ENCODE peak calls at places on chromosomes 2 and 18, in six cellular contexts. J is GM23248, M is GM23338, Z is PC-3, Q is MM.1S, T is neural progenitor cell. B is an unnamed sample.

GRCh38 chr2:10477443-10478297 is 29.5 kb upstream of the ODC1 start:
- DNase-seq in J (no peak), M (no peak), Z (no peak), Q (no peak), T (peak), B (no peak)

GRCh38 chr2:227206406-227206805 is 42.0 kb downstream of the COL4A3 start:
- DNase-seq in J (no peak), M (peak), Z (no peak), Q (no peak), T (no peak), B (no peak)

GRCh38 chr2:219448776-219449476 is 14.3 kb downstream of the SPEG start:
- DNase-seq in J (no peak), M (peak), Z (no peak), Q (no peak), T (peak), B (no peak)

GRCh38 chr2:201257941-201258665 is 2.2 kb upstream of the CASP8 start:
- DNase-seq in J (peak), M (peak), Z (peak), Q (peak), T (no peak), B (peak)

GRCh38 chr18:22486667-22487066 is 69.0 kb upstream of the CTAGE1 start:
- DNase-seq in J (no peak), M (no peak), Z (no peak), Q (no peak), T (no peak), B (no peak)

GRCh38 chr2:46388873-46389272 is 90.5 kb upstream of the TMEM247 start:
- DNase-seq in J (no peak), M (no peak), Z (no peak), Q (no peak), T (no peak), B (no peak)

GRCh38 chr18:35303610-35304009 is 13.6 kb upstream of the ZSCAN30 start:
- DNase-seq in J (no peak), M (no peak), Z (no peak), Q (no peak), T (no peak), B (no peak)

GRCh38 chr2:49988301-49988700 is 834.0 kb upstream of the FSHR start:
- DNase-seq in J (no peak), M (no peak), Z (no peak), Q (no peak), T (no peak), B (no peak)

GRCh38 chr2:163248321-163249090 is 409.9 kb upstream of the KCNH7 start:
- DNase-seq in J (no peak), M (no peak), Z (no peak), Q (no peak), T (peak), B (no peak)

GRCh38 chr2:121072784-121073183 is 212.2 kb downstream of the TFCP2L1 start:
- DNase-seq in J (no peak), M (no peak), Z (no peak), Q (no peak), T (no peak), B (no peak)

GRCh38 chr18:78902795-78903435 is 76.7 kb upstream of the SALL3 start:
- DNase-seq in J (no peak), M (no peak), Z (no peak), Q (no peak), T (no peak), B (no peak)

GRCh38 chr18:23155537-23155936 is 20.3 kb downstream of the CABLES1 start:
- DNase-seq in J (peak), M (no peak), Z (peak), Q (no peak), T (no peak), B (no peak)

GRCh38 chr2:151760139-151760650 is 25.9 kb upstream of the NEB start:
- DNase-seq in J (peak), M (peak), Z (no peak), Q (no peak), T (peak), B (peak)

GRCh38 chr18:62738638-62739037 is 23.3 kb downstream of the PHLPP1 start:
- DNase-seq in J (no peak), M (no peak), Z (no peak), Q (peak), T (no peak), B (no peak)

GRCh38 chr2:110638976-110639695 is 38.7 kb downstream of the BUB1 start:
- DNase-seq in J (no peak), M (no peak), Z (no peak), Q (no peak), T (no peak), B (no peak)

GRCh38 chr2:217610411-217610814 is 392.4 kb downstream of the TNS1 start:
- DNase-seq in J (no peak), M (no peak), Z (no peak), Q (peak), T (no peak), B (peak)

GRCh38 chr18:46721331-46721730 is 35.5 kb downstream of the ST8SIA5 start:
- DNase-seq in J (no peak), M (no peak), Z (no peak), Q (no peak), T (no peak), B (no peak)

GRCh38 chr18:58168986-58169385 is 125.0 kb downstream of the NEDD4L start:
- DNase-seq in J (no peak), M (no peak), Z (no peak), Q (no peak), T (no peak), B (no peak)

GRCh38 chr2:235319095-235319494 is 174.7 kb upstream of the AGAP1 start:
- DNase-seq in J (no peak), M (no peak), Z (no peak), Q (no peak), T (no peak), B (no peak)
- H2AFZ ChIP-seq in J (no peak), M (no peak), Z (no peak), Q (no peak), T (no peak), B (no peak)

GRCh38 chr2:178404380-178404767 is 46.6 kb downstream of the PRKRA start:
- DNase-seq in J (peak), M (no peak), Z (peak), Q (peak), T (no peak), B (no peak)
- TF ChIP-seq EZH2phosphoT487 in J (no peak), M (no peak), Z (no peak), Q (no peak), T (no peak), B (no peak)

DNA sequence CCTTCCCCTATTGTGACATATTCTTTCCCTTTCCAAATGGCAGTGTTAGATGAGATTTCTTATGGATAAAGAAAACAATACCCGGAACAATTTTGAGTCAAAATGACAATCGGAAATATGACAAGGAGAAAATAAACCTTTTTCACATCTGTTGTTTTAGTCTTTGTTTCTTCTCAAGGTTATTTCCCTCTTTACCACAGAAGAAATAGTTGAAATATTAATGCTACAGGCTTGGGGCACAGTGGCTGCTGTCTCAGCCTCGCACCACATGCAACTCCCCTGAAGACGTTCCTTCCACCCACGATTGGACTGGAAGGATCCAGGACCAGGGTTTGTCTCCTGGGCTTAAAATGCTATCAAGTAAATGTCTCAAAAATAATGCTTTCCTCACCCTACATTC is 77.6 kb downstream of the FHOD3 start:
- DNase-seq in J (no peak), M (no peak), Z (no peak), Q (no peak), T (no peak), B (no peak)
- H2AFZ ChIP-seq in J (no peak), M (no peak), Z (no peak), Q (no peak), T (no peak), B (no peak)

GRCh38 chr2:154686162-154686561 is 12.3 kb upstream of the KCNJ3 start:
- DNase-seq in J (no peak), M (peak), Z (peak), Q (no peak), T (no peak), B (no peak)

GRCh38 chr2:154693941-154694340 is 4.6 kb upstream of the KCNJ3 start:
- DNase-seq in J (no peak), M (no peak), Z (no peak), Q (no peak), T (no peak), B (no peak)

GRCh38 chr2:154692927-154693326 is 5.6 kb upstream of the KCNJ3 start:
- DNase-seq in J (peak), M (no peak), Z (peak), Q (no peak), T (no peak), B (peak)

GRCh38 chr2:154689158-154689557 is 9.3 kb upstream of the KCNJ3 start:
- DNase-seq in J (no peak), M (no peak), Z (no peak), Q (no peak), T (no peak), B (no peak)

GRCh38 chr2:154688373-154688772 is 10.1 kb upstream of the KCNJ3 start:
- DNase-seq in J (no peak), M (no peak), Z (no peak), Q (no peak), T (no peak), B (no peak)
- TF ChIP-seq EZH2phosphoT487 in J (no peak), M (no peak), Z (no peak), Q (no peak), T (no peak), B (no peak)

GRCh38 chr2:106065268-106065982 is 128.7 kb downstream of the UXS1 start:
- DNase-seq in J (no peak), M (peak), Z (no peak), Q (no peak), T (peak), B (peak)

GRCh38 chr2:106070181-106070580 is 123.9 kb downstream of the UXS1 start:
- DNase-seq in J (no peak), M (peak), Z (no peak), Q (no peak), T (no peak), B (no peak)

GRCh38 chr2:106065983-106066826 is 127.9 kb downstream of the UXS1 start:
- DNase-seq in J (no peak), M (peak), Z (no peak), Q (no peak), T (peak), B (no peak)

GRCh38 chr2:106073608-106074406 is 120.3 kb downstream of the UXS1 start:
- DNase-seq in J (no peak), M (no peak), Z (no peak), Q (no peak), T (no peak), B (no peak)

DNA sequence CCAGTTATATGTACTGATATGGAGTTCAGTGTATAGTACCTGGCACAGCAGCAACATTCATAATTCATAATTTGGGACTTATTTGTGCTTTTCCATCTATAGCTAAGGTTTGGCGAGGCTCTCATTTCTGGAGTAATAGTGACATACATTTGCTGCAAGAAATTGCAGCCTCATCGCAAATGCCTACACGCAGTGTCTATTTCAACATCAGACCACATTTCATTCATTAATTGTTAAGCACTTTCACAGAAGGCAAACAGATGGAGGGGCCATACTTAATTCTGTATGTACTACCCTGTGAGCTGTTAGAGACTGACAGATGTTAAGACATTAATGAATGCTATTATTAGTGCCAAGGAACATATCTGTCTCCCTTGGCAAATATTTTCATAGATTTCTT is 125.7 kb downstream of the UXS1 start:
- DNase-seq in J (no peak), M (no peak), Z (no peak), Q (no peak), T (no peak), B (no peak)
- H2AFZ ChIP-seq in J (no peak), M (no peak), Z (no peak), Q (no peak), T (no peak), B (no peak)

DNA sequence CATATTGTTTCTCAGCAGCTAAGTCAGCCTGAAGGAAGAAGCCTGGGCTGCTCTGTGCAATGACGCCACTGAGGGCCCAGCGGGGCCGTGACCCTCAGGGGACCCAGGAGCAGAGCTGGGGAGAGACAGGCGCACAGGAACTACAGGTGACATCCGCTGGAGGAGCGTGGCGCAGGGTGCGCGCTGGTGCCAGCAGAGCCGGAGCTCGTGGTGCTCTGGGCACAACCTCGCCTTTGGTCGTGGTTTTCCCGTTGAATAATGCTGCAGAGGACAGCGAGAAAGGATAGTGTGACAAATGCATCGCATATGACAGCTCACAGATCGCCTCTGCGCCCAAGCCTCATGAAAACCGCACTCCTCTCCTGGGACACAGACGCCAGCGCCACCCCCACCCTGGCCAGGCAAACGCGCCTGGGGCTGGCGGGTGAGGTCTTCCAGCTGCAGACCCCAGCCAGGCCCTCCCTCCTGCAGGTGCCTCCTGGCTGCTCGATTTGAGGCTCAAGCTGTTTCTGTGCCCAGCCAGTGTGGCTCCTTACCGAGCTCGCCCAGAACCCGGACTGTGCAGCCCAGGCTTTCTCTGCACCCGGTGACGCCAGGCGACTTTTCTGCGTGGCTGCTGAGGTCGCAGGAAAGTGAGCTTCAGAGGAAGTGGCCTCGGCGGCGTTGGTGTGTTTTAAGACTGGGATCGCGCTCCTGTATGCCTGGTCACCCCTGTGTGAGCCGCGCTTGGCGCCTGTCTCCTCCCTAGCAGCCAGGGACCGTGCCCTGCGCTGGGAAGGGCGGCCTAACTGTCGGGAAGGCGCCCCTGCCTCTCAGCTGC is 583.1 kb upstream of the HS6ST1 start:
- DNase-seq in J (no peak), M (peak), Z (no peak), Q (no peak), T (no peak), B (no peak)
- TF ChIP-seq EZH2phosphoT487 in J (no peak), M (no peak), Z (no peak), Q (no peak), T (no peak), B (no peak)

GRCh38 chr18:3546106-3546505 is 96.1 kb downstream of the TGIF1 start:
- DNase-seq in J (no peak), M (no peak), Z (no peak), Q (no peak), T (no peak), B (no peak)
- H2AFZ ChIP-seq in J (no peak), M (no peak), Z (no peak), Q (no peak), T (no peak), B (no peak)

DNA sequence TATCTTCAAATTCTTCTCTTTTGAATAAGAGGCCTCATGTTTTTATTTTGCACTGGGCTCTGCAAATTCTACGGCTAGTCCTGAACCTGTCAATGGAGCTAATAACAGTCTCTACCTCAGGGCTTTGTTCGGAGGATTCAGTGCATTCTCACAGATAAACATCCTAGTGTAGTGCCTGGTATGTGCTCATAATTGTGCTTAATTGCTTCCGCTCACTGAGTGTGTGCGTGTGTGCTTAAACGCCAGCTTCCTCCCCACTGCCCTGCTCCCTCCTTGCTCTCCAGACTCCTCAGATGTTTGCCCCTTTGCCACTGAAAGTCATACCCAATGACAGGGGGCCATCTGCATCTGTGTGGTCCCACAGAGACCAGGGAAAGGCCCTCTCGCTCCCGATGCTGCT is 6.7 kb downstream of the GYPC start:
- DNase-seq in J (no peak), M (no peak), Z (no peak), Q (no peak), T (no peak), B (no peak)
- TF ChIP-seq EZH2phosphoT487 in J (no peak), M (no peak), Z (no peak), Q (no peak), T (no peak), B (no peak)

DNA sequence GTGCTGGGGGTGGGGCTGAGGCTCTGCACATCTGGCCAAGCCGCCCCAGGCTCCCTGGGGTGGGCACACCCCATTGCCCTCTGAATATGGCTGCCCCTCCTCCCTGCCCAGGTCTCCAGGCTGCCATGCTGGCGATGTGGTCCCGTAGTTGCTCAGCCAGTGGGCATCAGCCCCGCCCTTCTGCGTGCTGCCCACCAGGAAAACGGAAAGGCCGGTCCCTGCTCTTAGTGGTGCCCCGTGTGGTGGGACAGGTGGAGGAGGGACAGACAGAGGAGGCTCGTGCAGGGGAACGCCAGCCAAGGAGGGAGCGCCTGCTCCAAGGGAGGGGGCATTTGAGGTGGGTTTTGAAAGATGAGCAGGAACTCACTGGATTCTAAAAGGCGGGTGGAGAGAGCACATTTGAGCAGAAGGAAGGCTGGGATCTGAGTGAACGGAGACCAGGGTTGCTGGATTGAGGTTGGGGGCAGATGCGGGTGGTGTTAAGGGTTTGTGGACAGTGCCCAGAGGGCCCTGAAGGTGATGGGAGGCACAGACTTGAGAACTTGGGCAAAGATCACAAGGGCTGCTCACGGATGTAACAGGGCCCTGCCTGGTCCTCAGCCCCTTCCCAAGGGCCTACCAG is 6.7 kb upstream of the B3GNT7 start:
- DNase-seq in J (no peak), M (no peak), Z (no peak), Q (no peak), T (no peak), B (no peak)
- H2AFZ ChIP-seq in J (no peak), M (no peak), Z (peak), Q (no peak), T (no peak), B (no peak)

GRCh38 chr18:53567935-53568574 is 656.4 kb downstream of the MBD2 start:
- DNase-seq in J (peak), M (peak), Z (peak), Q (peak), T (peak), B (peak)
- TF ChIP-seq EZH2phosphoT487 in J (no peak), M (no peak), Z (no peak), Q (no peak), T (no peak), B (no peak)